ENCODE peak calls at places on chromosomes 1 and 21, in eight cellular contexts. Q is astrocyte, V is ovary, T is heart left ventricle, X is suprapubic skin, W is IMR-90, U is A549, I is lower lobe of right lung. R is an unnamed sample.
A peak's percentile ranks its signal among the peaks of the same experiment; 100 is the strongest.

GRCh38 chr1:233316473-233316872 is 11.1 kb upstream of the MAP3K21 start:
- DNase-seq in Q (no peak), V (no peak), T (no peak), X (no peak), W (no peak), U (no peak), I (no peak), R (no peak)

GRCh38 chr1:186722711-186723309 is 42.6 kb upstream of the PTGS2 start:
- DNase-seq in Q (no peak), V (no peak), T (no peak), X (no peak), W (peak; percentile 52), U (peak; percentile 26), I (no peak), R (no peak)

GRCh38 chr1:115669002-115669673 is 27.4 kb downstream of the VANGL1 start:
- DNase-seq in Q (peak; percentile 88), V (no peak), T (no peak), X (no peak), W (peak; percentile 91), U (no peak), I (no peak), R (no peak)

GRCh38 chr1:200373811-200374231 is 36.0 kb downstream of the ZNF281 start:
- DNase-seq in Q (no peak), V (no peak), T (no peak), X (no peak), W (no peak), U (no peak), I (no peak), R (no peak)

GRCh38 chr1:15408890-15409399 is 743 bp upstream of the EFHD2 start:
- DNase-seq in Q (no peak), V (no peak), T (no peak), X (no peak), W (no peak), U (no peak), I (no peak), R (no peak)

GRCh38 chr1:201461783-201462441 is 7.1 kb downstream of the PHLDA3 start:
- DNase-seq in Q (peak; percentile 99), V (peak; percentile 73), T (peak; percentile 79), X (peak; percentile 94), W (peak; percentile 99), U (peak; percentile 91), I (peak; percentile 86), R (no peak)

GRCh38 chr1:185352067-185352466 is 35.0 kb upstream of the IVNS1ABP start:
- DNase-seq in Q (no peak), V (no peak), T (no peak), X (no peak), W (peak; percentile 32), U (no peak), I (no peak), R (no peak)

GRCh38 chr1:37752213-37752582 is 12.7 kb downstream of the EPHA10 start:
- DNase-seq in Q (no peak), V (no peak), T (no peak), X (no peak), W (no peak), U (no peak), I (no peak), R (no peak)

GRCh38 chr21:17746920-17747319 is 72.2 kb downstream of the C21orf91 start:
- DNase-seq in Q (no peak), V (no peak), T (no peak), X (no peak), W (no peak), U (no peak), I (no peak), R (no peak)

GRCh38 chr1:160646192-160646591 is 652 bp downstream of the SLAMF1 start:
- DNase-seq in Q (no peak), V (no peak), T (no peak), X (no peak), W (no peak), U (no peak), I (no peak), R (no peak)

GRCh38 chr1:160643138-160643537 is 3.7 kb downstream of the SLAMF1 start:
- DNase-seq in Q (no peak), V (no peak), T (no peak), X (no peak), W (no peak), U (no peak), I (no peak), R (no peak)

GRCh38 chr1:160645386-160646063 is 1.3 kb downstream of the SLAMF1 start:
- DNase-seq in Q (no peak), V (no peak), T (no peak), X (no peak), W (no peak), U (no peak), I (no peak), R (no peak)

GRCh38 chr1:160642281-160642644 is 4.6 kb downstream of the SLAMF1 start:
- DNase-seq in Q (no peak), V (no peak), T (no peak), X (no peak), W (no peak), U (no peak), I (no peak), R (no peak)

DNA sequence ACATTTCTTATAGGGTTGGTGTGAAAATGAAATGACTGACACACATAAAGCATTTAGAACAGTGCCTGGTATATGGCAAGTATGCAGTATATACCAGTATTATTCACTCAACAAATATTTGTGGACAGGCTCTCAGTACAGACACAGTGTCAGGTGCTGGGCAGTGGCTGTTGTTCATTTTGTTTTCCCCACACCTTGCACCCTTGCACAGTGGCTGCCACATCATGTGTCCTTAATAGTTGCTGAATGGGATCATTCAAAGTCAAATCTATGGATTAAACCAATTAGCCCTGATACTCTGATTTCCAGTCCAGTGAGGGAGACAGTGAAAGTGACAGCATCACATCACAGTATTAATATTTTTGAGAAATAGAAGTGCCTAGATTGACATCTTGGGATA is 2.4 kb downstream of the SLAMF1 start:
- DNase-seq in Q (no peak), V (no peak), T (no peak), X (no peak), W (no peak), U (no peak), I (no peak), R (no peak)
- H3K9me3 ChIP-seq in Q (no peaks in the 10 kb centered on the region), V (no peaks in the 10 kb centered on the region), T (no peaks in the 10 kb centered on the region), X (no peaks in the 10 kb centered on the region), W (no peaks in the 10 kb centered on the region), U (no peaks in the 10 kb centered on the region), I (no peaks in the 10 kb centered on the region), R (peaks cover 15% of the 10 kb centered on the region)

GRCh38 chr21:42218836-42219605 is at the start of gene ABCG1:
- DNase-seq in Q (no peak), V (no peak), T (no peak), X (peak; percentile 74), W (peak; percentile 13), U (peak; percentile 29), I (peak; percentile 71), R (peak; percentile 59)
- H3K9me3 ChIP-seq in Q (peaks cover 3% of the 10 kb centered on the region), V (no peaks in the 10 kb centered on the region), T (peaks cover 6% of the 10 kb centered on the region), X (no peaks in the 10 kb centered on the region), W (peaks cover 3% of the 10 kb centered on the region), U (no peaks in the 10 kb centered on the region), I (no peaks in the 10 kb centered on the region), R (no peaks in the 10 kb centered on the region)

GRCh38 chr1:83573776-83574175 is 425.2 kb downstream of the TTLL7 start:
- DNase-seq in Q (no peak), V (no peak), T (no peak), X (no peak), W (no peak), U (no peak), I (no peak), R (no peak)
- H3K9me3 ChIP-seq in Q (no peaks in the 10 kb centered on the region), V (no peaks in the 10 kb centered on the region), T (no peaks in the 10 kb centered on the region), X (no peaks in the 10 kb centered on the region), W (no peaks in the 10 kb centered on the region), U (no peaks in the 10 kb centered on the region), I (no peaks in the 10 kb centered on the region), R (no peaks in the 10 kb centered on the region)

GRCh38 chr1:248306103-248306502 is 2.9 kb upstream of the OR2T12 start:
- DNase-seq in Q (no peak), V (no peak), T (no peak), X (no peak), W (no peak), U (no peak), I (no peak), R (no peak)

DNA sequence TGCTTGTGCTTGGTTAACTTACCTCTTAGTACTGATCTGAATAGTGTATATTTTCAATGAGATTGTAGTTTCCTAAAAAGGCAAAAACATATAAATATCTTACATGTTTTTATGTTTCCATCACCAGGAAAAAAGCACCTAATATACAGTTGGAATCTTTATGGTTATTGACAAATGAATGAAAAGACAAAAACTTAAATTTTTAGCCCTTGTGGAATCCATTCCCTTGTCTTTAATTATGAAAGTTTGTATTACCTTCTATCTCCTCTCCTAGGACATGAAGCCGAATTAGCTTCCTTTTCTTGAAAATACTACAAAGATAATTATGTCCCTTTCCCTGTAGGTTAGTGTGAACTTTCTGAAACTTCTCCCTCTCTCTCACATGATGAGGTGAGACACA is at the start of gene OR2T12:
- DNase-seq in Q (no peak), V (no peak), T (no peak), X (no peak), W (no peak), U (no peak), I (no peak), R (no peak)
- H3K9me3 ChIP-seq in Q (no peaks in the 10 kb centered on the region), V (no peaks in the 10 kb centered on the region), T (no peaks in the 10 kb centered on the region), X (peaks cover 6% of the 10 kb centered on the region), W (peaks cover 5% of the 10 kb centered on the region), U (no peaks in the 10 kb centered on the region), I (no peaks in the 10 kb centered on the region), R (no peaks in the 10 kb centered on the region)

GRCh38 chr1:152413909-152414308 is at the start of gene CRNN:
- DNase-seq in Q (no peak), V (no peak), T (no peak), X (no peak), W (no peak), U (no peak), I (no peak), R (no peak)

GRCh38 chr1:152419917-152420316 is 5.9 kb upstream of the CRNN start:
- DNase-seq in Q (no peak), V (no peak), T (no peak), X (no peak), W (no peak), U (no peak), I (no peak), R (no peak)

GRCh38 chr1:152411846-152412245 is 2.2 kb downstream of the CRNN start:
- DNase-seq in Q (no peak), V (no peak), T (no peak), X (no peak), W (no peak), U (no peak), I (no peak), R (no peak)

GRCh38 chr1:152411144-152411543 is 2.9 kb downstream of the CRNN start:
- DNase-seq in Q (no peak), V (no peak), T (no peak), X (no peak), W (no peak), U (no peak), I (no peak), R (no peak)

GRCh38 chr1:152415454-152416227 is 1.6 kb upstream of the CRNN start:
- DNase-seq in Q (no peak), V (no peak), T (no peak), X (no peak), W (no peak), U (no peak), I (no peak), R (no peak)
- H3K9me3 ChIP-seq in Q (no peaks in the 10 kb centered on the region), V (no peaks in the 10 kb centered on the region), T (no peaks in the 10 kb centered on the region), X (no peaks in the 10 kb centered on the region), W (no peaks in the 10 kb centered on the region), U (no peaks in the 10 kb centered on the region), I (no peaks in the 10 kb centered on the region), R (peaks cover 2% of the 10 kb centered on the region)

R was measured in T-helper 17 cell.